ENCODE peak calls at places on chromosomes 3 and 15, in seven cellular contexts. H, I, D, B, O, C and Y are unnamed samples.

GRCh38 chr3:150397220-150397619 is 10.9 kb upstream of the TSC22D2 start:
- DNase-seq in I (no peak), O (no peak), C (no peak), B (no peak), H (no peak), D (no peak), Y (no peak)

GRCh38 chr3:128011140-128011539 is 41.1 kb upstream of the SEC61A1 start:
- DNase-seq in D (peak; percentile 68), I (no peak), O (no peak), H (peak; percentile 55), B (peak; percentile 95), C (no peak), Y (no peak)

GRCh38 chr3:123880998-123881561 is 3.1 kb downstream of the MYLK start:
- DNase-seq in D (peak; percentile 65), H (peak; percentile 24), C (no peak), B (peak; percentile 73), O (peak; percentile 8), I (no peak), Y (no peak)

GRCh38 chr15:92796163-92796611 is 103.9 kb upstream of the CHD2 start:
- DNase-seq in C (no peak), O (no peak), B (no peak), D (no peak), H (no peak), I (no peak), Y (no peak)

GRCh38 chr3:171168086-171168485 is 141.6 kb upstream of the SLC2A2 start:
- DNase-seq in O (no peak), B (peak; percentile 67), D (peak; percentile 67), C (no peak), I (no peak), H (peak; percentile 41), Y (no peak)

GRCh38 chr15:38843736-38844590 is 279.3 kb upstream of the RASGRP1 start:
- DNase-seq in C (no peak), D (no peak), I (no peak), B (no peak), H (no peak), O (no peak), Y (no peak)

GRCh38 chr15:69412701-69413100 is 1.4 kb upstream of the KIF23 start:
- DNase-seq in B (no peak), C (no peak), I (no peak), D (no peak), H (no peak), O (no peak), Y (no peak)

GRCh38 chr3:151750678-151751077 is 17.0 kb downstream of the AADACL2 start:
- DNase-seq in B (no peak), C (no peak), D (no peak), I (no peak), O (no peak), H (no peak), Y (no peak)

GRCh38 chr3:125129512-125129962 is 73.7 kb upstream of the HEG1 start:
- DNase-seq in B (no peak), O (peak; percentile 99), D (peak; percentile 38), H (peak; percentile 56), C (peak; percentile 87), I (peak; percentile 91), Y (no peak)

GRCh38 chr3:151281671-151282334 is 3.5 kb upstream of the P2RY14 start:
- DNase-seq in D (no peak), O (no peak), H (no peak), I (no peak), C (no peak), B (no peak), Y (no peak)

GRCh38 chr3:45968149-45968548 is 24.9 kb downstream of the CXCR6 start:
- DNase-seq in H (no peak), O (no peak), D (no peak), I (no peak), C (no peak), B (no peak), Y (no peak)

GRCh38 chr15:82176528-82176927 is 86.0 kb downstream of the EFL1 start:
- DNase-seq in C (no peak), D (no peak), I (no peak), H (no peak), O (no peak), B (no peak), Y (no peak)

GRCh38 chr3:30227571-30228301 is 378.7 kb upstream of the TGFBR2 start:
- DNase-seq in O (peak; percentile 72), D (peak; percentile 93), I (no peak), H (no peak), B (no peak), C (no peak), Y (no peak)

GRCh38 chr3:4174760-4175159 is 128.4 kb upstream of the SETMAR start:
- DNase-seq in H (peak; percentile 16), D (no peak), I (no peak), C (no peak), B (no peak), O (no peak), Y (no peak)

DNA sequence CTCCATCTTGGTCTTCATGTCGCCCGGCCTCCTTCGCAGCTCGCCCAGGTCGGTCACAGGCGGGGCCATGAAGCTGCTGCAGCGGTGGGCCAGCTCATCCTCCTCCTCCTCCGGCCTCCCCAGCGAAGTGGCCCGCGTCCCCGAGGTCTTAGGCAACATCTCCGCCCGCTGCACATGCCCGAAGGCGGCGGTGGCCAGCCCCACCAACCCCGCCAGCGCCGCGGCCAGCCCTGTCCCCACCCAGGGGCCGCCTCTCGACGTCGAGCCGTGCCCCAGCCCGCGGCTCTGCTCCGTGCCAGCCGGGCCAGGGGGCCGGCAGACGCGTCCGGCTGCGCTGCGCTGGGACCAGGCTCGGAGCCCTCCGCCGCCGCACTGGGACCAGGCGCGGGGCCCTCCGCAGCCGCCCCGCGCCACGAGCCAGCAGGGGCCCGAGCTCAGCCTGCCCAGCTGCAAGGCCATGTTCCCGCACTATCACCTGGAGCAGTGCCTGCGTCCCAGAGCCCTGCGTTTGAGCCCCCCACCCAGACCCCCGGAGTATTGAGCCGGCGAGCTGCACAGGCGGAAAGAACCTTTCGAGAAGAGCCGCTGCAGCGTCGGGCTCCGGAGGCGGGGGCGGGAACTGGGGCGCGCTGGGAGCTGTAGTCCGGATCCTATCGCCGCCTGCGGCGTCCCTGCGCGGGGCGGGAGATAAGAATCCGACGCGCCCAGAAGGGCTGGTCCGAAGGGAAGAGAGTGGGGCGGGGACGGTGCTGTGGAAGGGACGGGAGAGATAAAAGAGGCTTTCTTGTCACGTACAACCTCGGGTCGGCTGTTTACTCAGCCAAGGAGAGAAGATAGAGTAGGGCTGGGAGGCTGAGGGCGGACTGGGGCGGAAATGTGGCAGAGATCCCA is at the start of gene CPOX:
- DNase-seq in I (peak; percentile 92), O (peak; percentile 51), H (peak; percentile 96), C (peak; percentile 95), B (peak; percentile 95), D (peak; percentile 88), Y (peak; percentile 92)
- TF ChIP-seq CTCF in I (no peak), O (no peak), H (no peak), C (no peak), B (no peak), D (no peak), Y (peak; percentile 2)

DNA sequence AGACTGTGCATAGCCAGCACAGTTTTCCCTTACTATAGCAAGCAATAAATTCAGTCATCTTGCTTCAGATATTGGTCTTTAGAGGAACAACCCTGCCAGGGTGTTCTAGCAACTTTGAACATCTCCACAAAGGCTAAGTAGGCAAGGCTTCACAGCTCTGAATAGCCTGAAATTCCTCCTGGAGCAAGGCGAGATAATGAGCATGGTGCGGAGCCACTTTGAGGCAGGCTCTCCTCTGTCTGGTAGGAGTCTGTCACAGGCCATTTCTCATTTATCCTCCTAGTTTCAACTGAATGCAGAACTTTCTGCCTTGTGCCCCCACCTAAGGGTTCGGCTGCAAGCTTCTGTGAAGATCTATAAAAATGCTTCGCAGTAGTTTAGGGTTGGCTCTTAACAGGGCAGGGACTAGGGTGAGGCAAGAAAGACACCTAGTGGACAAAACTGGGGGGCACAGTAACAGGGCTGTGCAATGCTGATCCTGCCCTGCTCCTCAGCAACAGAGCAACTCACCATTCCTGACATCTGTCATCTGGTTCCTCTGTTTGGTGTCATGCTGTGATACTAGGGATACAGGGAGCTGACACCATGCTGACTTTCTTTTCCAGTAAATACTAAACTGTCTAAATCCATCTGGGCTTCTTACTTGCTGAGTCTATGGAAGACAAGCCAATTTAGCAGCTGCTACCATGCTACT is 16.6 kb upstream of the EHHADH start:
- DNase-seq in I (no peak), D (peak; percentile 40), C (no peak), B (peak; percentile 72), O (no peak), H (peak; percentile 47), Y (no peak)
- TF ChIP-seq CTCF in I (no peak), D (no peak), C (peak; percentile 16), B (peak; percentile 70), O (peak; percentile 39), H (peak; percentile 39), Y (peak; percentile 69)

DNA sequence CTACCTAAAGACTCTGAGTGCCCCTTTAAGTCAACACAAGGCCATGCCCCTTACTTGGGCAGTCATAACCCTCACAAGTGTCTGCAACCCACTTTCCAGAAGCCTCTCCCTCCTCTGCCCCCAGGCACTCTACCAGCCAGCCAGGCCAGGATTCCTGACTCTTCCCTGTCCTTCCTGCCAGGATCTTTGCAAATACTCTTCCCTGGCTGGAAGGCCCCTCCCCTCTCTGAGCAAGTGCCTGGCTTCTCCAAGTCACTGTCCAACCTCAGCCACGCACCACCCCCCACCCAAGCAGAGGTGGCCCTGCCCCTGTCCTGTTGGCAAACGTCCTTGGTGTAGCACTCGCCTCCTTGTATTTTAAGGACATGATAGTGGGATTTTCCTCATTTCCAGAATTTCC is 54.7 kb upstream of the USP3 start:
- DNase-seq in D (peak; percentile 95), O (no peak), I (no peak), H (peak; percentile 65), B (peak; percentile 61), C (no peak), Y (no peak)
- TF ChIP-seq CTCF in D (no peak), O (no peak), I (no peak), H (no peak), B (no peak), C (no peak), Y (no peak)

DNA sequence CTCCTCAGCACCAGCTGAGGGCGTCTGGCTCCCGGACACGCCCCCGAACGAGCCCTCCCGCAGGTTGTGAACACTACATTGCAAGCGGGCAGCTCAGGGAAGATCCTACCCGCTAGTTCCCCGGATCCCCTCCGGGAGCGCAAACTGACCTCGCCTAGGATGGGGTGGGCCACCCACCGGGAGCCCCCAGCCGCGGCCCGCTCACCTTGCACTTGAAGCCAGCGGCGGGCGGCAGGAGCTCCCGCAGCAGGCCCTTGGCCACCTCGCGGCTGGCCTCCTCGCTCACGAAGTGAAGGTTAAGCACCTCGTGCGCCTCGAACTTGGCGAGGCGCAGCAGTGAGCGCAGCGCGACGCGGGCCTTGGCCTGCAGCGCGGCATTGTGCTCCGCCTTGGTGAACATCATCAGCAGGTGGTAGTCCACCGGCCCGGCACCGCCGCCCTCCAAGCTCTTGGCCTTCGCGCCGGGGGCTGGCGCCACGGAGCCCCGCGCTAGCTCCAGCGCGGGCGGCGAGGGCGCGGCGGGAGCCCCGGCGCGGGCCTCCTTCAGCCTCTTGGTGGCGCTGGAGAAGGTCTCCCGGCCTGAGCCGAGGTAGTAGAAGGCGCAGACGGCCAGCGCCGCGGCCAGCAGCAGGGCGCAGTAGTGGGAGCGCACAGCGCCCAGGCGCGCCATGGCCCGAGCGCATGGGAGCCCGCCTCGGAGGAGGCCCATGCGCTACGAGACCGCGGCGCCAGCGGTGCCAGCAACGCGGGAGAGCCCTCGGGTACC is 426 bp downstream of the XXYLT1 start:
- DNase-seq in B (peak; percentile 80), C (peak; percentile 66), H (peak; percentile 80), O (no peak), D (peak; percentile 70), I (peak; percentile 85), Y (no peak)
- TF ChIP-seq CTCF in B (peak; percentile 43), C (peak; percentile 36), H (peak; percentile 62), O (peak; percentile 32), D (peak; percentile 56), I (no peak), Y (peak; percentile 77)

GRCh38 chr3:43855674-43856299 is 165.0 kb downstream of the ABHD5 start:
- DNase-seq in C (peak; percentile 76), H (peak; percentile 72), D (peak; percentile 75), I (no peak), O (no peak), B (peak; percentile 90), Y (no peak)
- TF ChIP-seq CTCF in C (peak; percentile 52), H (peak; percentile 53), D (peak; percentile 45), I (no peak), O (peak; percentile 72), B (peak; percentile 75), Y (peak; percentile 82)